ENCODE peak calls at places on chromosomes 4 and X, in six cellular contexts. N, S, A, C, M and K are unnamed samples.

GRCh38 chr4:42360158-42360557 is 37.1 kb upstream of the SHISA3 start:
- DNase-seq in N (no peak), S (no peak), A (no peak), C (no peak), M (no peak), K (no peak)

GRCh38 chrX:70554081-70554480 is 109.4 kb downstream of the DLG3 start:
- DNase-seq in N (no peak), S (no peak), A (no peak), C (peak; percentile 56), M (no peak), K (peak; percentile 21)

GRCh38 chr4:47786958-47787370 is 50.9 kb downstream of the CORIN start:
- DNase-seq in N (no peak), S (no peak), A (no peak), C (no peak), M (no peak), K (peak; percentile 96)

GRCh38 chr4:41525129-41525528 is 12.8 kb upstream of the LIMCH1 start:
- DNase-seq in N (no peak), S (no peak), A (no peak), C (no peak), M (no peak), K (no peak)

GRCh38 chrX:155632424-155633100 is 19.8 kb upstream of the TMLHE start:
- DNase-seq in N (no peak), S (no peak), A (no peak), C (peak; percentile 4), M (no peak), K (peak; percentile 75)

GRCh38 chr4:8675383-8675782 is 82.8 kb downstream of the CPZ start:
- DNase-seq in N (no peak), S (no peak), A (peak; percentile 57), C (peak; percentile 46), M (peak; percentile 55), K (peak; percentile 46)

GRCh38 chr4:104795264-104795934 is 300.7 kb upstream of the CXXC4 start:
- DNase-seq in N (no peak), S (no peak), A (no peak), C (no peak), M (no peak), K (peak; percentile 30)

GRCh38 chr4:57080781-57081650 is 29.2 kb downstream of the IGFBP7 start:
- DNase-seq in N (no peak), S (peak; percentile 20), A (no peak), C (peak; percentile 83), M (no peak), K (no peak)

GRCh38 chrX:116298956-116299355 is 128.4 kb downstream of the AGTR2 start:
- DNase-seq in N (no peak), S (no peak), A (no peak), C (no peak), M (no peak), K (no peak)

GRCh38 chrX:56812515-56813105 is 83.6 kb downstream of the NBDY start:
- DNase-seq in N (no peak), S (no peak), A (no peak), C (peak; percentile 55), M (no peak), K (peak; percentile 73)

GRCh38 chrX:128769511-128769910 is 717.3 kb upstream of the ACTRT1 start:
- DNase-seq in N (no peak), S (no peak), A (no peak), C (no peak), M (no peak), K (no peak)

GRCh38 chr4:176359590-176359989 is 39.8 kb downstream of the SPCS3 start:
- DNase-seq in N (no peak), S (no peak), A (no peak), C (peak; percentile 87), M (no peak), K (no peak)

GRCh38 chr4:150004481-150004880 is 73.8 kb upstream of the DCLK2 start:
- DNase-seq in N (no peak), S (no peak), A (no peak), C (peak; percentile 41), M (no peak), K (no peak)

GRCh38 chr4:21733894-21734630 is 214.5 kb downstream of the KCNIP4 start:
- DNase-seq in N (peak; percentile 82), S (no peak), A (no peak), C (no peak), M (no peak), K (no peak)

GRCh38 chrX:129522184-129523059 is 868 bp downstream of the SMARCA1 start:
- DNase-seq in N (peak; percentile 55), S (peak; percentile 37), A (peak; percentile 71), C (peak; percentile 81), M (peak; percentile 80), K (no peak)

GRCh38 chr4:172390341-172390740 is 577.1 kb downstream of the GALNTL6 start:
- DNase-seq in N (no peak), S (no peak), A (no peak), C (no peak), M (no peak), K (no peak)

GRCh38 chrX:150635952-150636351 is 57.2 kb upstream of the MTMR1 start:
- DNase-seq in N (no peak), S (no peak), A (no peak), C (peak; percentile 90), M (no peak), K (no peak)

GRCh38 chrX:65635824-65636223 is 31.6 kb upstream of the MSN start:
- DNase-seq in N (no peak), S (no peak), A (no peak), C (no peak), M (no peak), K (no peak)

GRCh38 chr4:4585012-4585670 is 43.3 kb upstream of the STX18 start:
- DNase-seq in N (no peak), S (no peak), A (no peak), C (peak; percentile 88), M (no peak), K (no peak)

GRCh38 chr4:8103421-8103820 is 55.2 kb downstream of the ABLIM2 start:
- DNase-seq in N (no peak), S (no peak), A (no peak), C (no peak), M (no peak), K (no peak)

GRCh38 chr4:22692736-22693135 is at the start of gene GBA3:
- DNase-seq in N (no peak), S (no peak), A (no peak), C (no peak), M (no peak), K (no peak)

GRCh38 chr4:19381068-19381467 is 870.6 kb upstream of the SLIT2 start:
- DNase-seq in N (no peak), S (no peak), A (no peak), C (peak; percentile 80), M (no peak), K (no peak)

GRCh38 chr4:52890401-52890791 is 28.3 kb downstream of the RASL11B start:
- DNase-seq in N (no peak), S (no peak), A (no peak), C (no peak), M (no peak), K (no peak)

GRCh38 chr4:180695851-180696250 is 1547.4 kb upstream of the TENM3 start:
- DNase-seq in N (no peak), S (no peak), A (no peak), C (peak; percentile 11), M (no peak), K (peak; percentile 43)

DNA sequence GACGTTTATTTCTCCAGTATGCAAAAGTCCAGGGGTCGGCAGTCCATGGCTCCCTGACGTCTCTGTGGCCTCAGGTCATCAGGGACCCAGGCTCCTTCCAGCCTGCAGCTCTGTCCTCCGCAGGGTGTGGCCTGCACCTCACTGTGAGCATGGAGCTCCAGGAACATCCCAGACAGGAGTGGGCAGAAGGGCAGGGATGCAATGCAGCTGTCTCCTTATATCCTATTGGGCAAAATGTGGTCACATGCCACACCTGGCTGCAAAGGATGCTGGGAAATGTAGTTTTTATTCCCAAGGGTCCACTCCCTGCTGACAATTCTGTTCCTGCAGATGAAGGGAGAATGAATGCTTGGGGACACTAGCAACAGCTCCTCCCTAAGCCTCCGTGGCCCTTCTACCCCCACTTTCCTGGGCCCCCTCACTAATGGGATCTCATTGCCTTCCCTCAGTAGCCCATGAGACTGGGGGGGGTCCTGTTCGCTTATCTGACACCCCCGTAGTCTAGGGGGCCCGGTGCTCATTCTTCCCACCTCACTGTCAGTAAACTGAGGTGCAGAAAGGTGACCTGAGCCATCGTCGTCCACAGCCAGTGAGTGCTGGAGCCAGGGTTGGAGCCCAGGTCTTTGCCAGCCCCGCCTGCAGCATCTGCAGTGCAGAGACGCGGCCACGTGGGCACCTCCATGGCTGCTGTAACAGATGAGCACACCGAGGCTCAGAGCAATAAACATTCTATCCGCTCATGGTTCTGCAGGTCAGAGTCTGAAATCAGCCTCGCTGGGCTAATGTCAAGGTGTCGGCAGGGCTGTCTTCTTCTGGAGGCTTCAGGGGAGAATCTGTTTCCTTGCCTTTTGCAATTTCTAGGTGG is 5.9 kb upstream of the GRPEL1 start:
- DNase-seq in N (peak; percentile 79), S (peak; percentile 15), A (no peak), C (peak; percentile 65), M (no peak), K (peak; percentile 20)
- H3K4me3 ChIP-seq in N (no peak overlapping the region), S (no peak overlapping the region), A (no peak overlapping the region), C (no peak overlapping the region), M (no peak overlapping the region), K (no peak overlapping the region)

DNA sequence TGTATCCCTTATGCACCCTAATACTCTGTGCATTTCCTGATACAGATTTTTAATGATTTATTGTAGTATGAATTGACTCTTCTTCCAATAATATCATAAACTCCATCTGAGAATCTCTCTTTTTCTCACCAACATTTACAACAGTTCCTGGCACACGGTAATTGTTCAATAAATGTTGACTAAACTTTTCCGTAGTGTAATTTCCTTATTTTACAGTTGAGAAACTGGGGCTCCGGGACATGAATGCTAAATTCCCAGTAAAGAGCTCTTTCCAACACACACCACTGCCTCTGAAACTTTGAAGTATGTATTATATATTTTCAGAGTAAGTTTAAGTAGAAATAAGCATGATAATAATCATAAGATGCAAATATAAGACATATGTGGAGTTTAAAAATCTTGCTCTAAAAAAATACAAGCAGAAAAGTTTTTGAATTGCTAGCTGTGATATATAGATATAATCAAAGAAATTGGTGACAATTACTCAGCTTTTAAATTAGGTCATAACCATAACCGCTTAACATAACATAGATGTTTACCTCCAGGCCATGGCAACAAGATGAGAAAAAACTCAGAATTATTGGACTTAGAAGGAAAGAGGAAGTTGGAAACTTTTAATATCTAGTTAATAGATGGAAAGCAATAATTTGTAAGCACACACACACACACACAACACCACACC is 28.2 kb upstream of the ANTXR2 start:
- DNase-seq in N (no peak), S (no peak), A (no peak), C (no peak), M (no peak), K (no peak)
- H3K9me3 ChIP-seq in N (no peaks in the 10 kb centered on the region), S (no peaks in the 10 kb centered on the region), A (no peaks in the 10 kb centered on the region), C (no peaks in the 10 kb centered on the region), M (no peaks in the 10 kb centered on the region), K (no peaks in the 10 kb centered on the region)

GRCh38 chr4:85595796-85596559 is 121.0 kb downstream of the ARHGAP24 start:
- DNase-seq in N (no peak), S (no peak), A (no peak), C (no peak), M (no peak), K (no peak)
- H3K4me3 ChIP-seq in N (no peak overlapping the region), S (no peak overlapping the region), A (no peak overlapping the region), C (no peak overlapping the region), M (no peak overlapping the region), K (no peak overlapping the region)

GRCh38 chrX:55264816-55265215 is at the start of gene PAGE3:
- DNase-seq in N (no peak), S (no peak), A (no peak), C (no peak), M (no peak), K (no peak)

DNA sequence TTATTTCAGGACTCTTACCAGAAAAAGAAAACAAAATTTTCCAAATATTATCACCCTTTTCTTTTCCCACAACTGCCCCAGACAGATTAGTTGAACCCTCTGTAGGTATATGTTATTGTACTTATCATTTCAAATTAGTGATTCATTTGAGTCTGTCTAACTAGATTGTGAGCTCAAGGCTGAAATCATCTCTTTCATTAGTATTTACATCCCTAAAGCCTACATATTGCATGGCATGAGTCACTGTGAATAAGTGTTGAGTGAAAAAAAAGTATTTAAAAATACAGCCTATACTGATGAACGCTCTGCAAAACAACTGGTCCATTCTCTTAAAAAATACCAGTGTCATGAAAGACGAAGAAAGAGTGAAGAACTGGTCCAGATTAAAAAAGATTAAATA is 3.9 kb downstream of the PAGE3 start:
- DNase-seq in N (no peak), S (no peak), A (no peak), C (no peak), M (no peak), K (no peak)
- H3K9me3 ChIP-seq in N (no peaks in the 10 kb centered on the region), S (no peaks in the 10 kb centered on the region), A (no peaks in the 10 kb centered on the region), C (no peaks in the 10 kb centered on the region), M (no peaks in the 10 kb centered on the region), K (no peaks in the 10 kb centered on the region)